ENCODE peak calls at places on chromosomes 7 and 10, in eight cellular contexts. M, K, O, G, Q, T, H and B are unnamed samples.
A peak's percentile ranks its signal among the peaks of the same experiment; 100 is the strongest.

GRCh38 chr7:27200761-27201230 is 905 bp upstream of the HOXA13 start:
- DNase-seq in M (no peak), K (no peak), O (no peak), G (no peak), Q (no peak), T (peak; percentile 20), H (no peak), B (no peak)

GRCh38 chr10:43249962-43250624 is 16.8 kb downstream of the RASGEF1A start:
- DNase-seq in M (no peak), K (no peak), O (peak; percentile 53), G (peak; percentile 10), Q (peak; percentile 32), T (peak; percentile 49), H (no peak), B (peak; percentile 78)

GRCh38 chr7:89731751-89732150 is 422.5 kb upstream of the STEAP1 start:
- DNase-seq in M (no peak), K (no peak), O (no peak), G (no peak), Q (no peak), T (no peak), H (no peak), B (no peak)

GRCh38 chr10:14605231-14605925 is 169.3 kb downstream of the FAM107B start:
- DNase-seq in M (no peak), K (peak; percentile 66), O (no peak), G (no peak), Q (no peak), T (peak; percentile 17), H (no peak), B (no peak)

GRCh38 chr7:151807876-151808275 is 69.0 kb downstream of the PRKAG2 start:
- DNase-seq in M (no peak), K (no peak), O (no peak), G (no peak), Q (peak; percentile 41), T (no peak), H (no peak), B (no peak)

GRCh38 chr7:13742719-13743640 is 246.5 kb downstream of the ETV1 start:
- DNase-seq in M (no peak), K (peak; percentile 73), O (no peak), G (no peak), Q (no peak), T (peak; percentile 27), H (peak; percentile 67), B (no peak)

GRCh38 chr10:6347391-6347951 is 144.7 kb downstream of the PFKFB3 start:
- DNase-seq in M (no peak), K (peak; percentile 44), O (no peak), G (no peak), Q (no peak), T (no peak), H (no peak), B (no peak)

GRCh38 chr7:19772858-19773337 is 519 bp downstream of the TMEM196 start:
- DNase-seq in M (no peak), K (peak; percentile 60), O (no peak), G (no peak), Q (no peak), T (peak; percentile 78), H (peak; percentile 84), B (no peak)

GRCh38 chr7:82204694-82205093 is 238.9 kb downstream of the CACNA2D1 start:
- DNase-seq in M (peak; percentile 98), K (peak; percentile 95), O (no peak), G (peak; percentile 37), Q (no peak), T (no peak), H (no peak), B (no peak)

GRCh38 chr7:128084896-128085608 is 53.8 kb upstream of the LRRC4 start:
- DNase-seq in M (no peak), K (peak; percentile 69), O (no peak), G (peak; percentile 63), Q (no peak), T (no peak), H (peak; percentile 41), B (no peak)

GRCh38 chr7:92404170-92404614 is 43.1 kb upstream of the GATAD1 start:
- DNase-seq in M (no peak), K (no peak), O (no peak), G (no peak), Q (no peak), T (no peak), H (no peak), B (no peak)

GRCh38 chr10:61888744-61889143 is 12.8 kb upstream of the ARID5B start:
- DNase-seq in M (no peak), K (peak; percentile 64), O (no peak), G (no peak), Q (no peak), T (no peak), H (no peak), B (no peak)

GRCh38 chr7:29989257-29989995 is at the start of gene SCRN1:
- DNase-seq in M (no peak), K (no peak), O (peak; percentile 75), G (peak; percentile 42), Q (peak; percentile 57), T (peak; percentile 63), H (peak; percentile 69), B (no peak)

GRCh38 chr10:62268027-62268398 is 631 bp downstream of the RTKN2 start:
- DNase-seq in M (no peak), K (no peak), O (no peak), G (no peak), Q (no peak), T (no peak), H (peak; percentile 19), B (no peak)

GRCh38 chr7:1724118-1724910 is 54.2 kb downstream of the ELFN1 start:
- DNase-seq in M (no peak), K (no peak), O (no peak), G (no peak), Q (no peak), T (no peak), H (no peak), B (no peak)

GRCh38 chr10:24920907-24921881 is 31.2 kb downstream of the PRTFDC1 start:
- DNase-seq in M (peak; percentile 16), K (peak; percentile 98), O (no peak), G (peak; percentile 32), Q (no peak), T (peak; percentile 31), H (no peak), B (no peak)

GRCh38 chr10:44680764-44681163 is 230.4 kb upstream of the TMEM72 start:
- DNase-seq in M (no peak), K (no peak), O (no peak), G (no peak), Q (no peak), T (no peak), H (no peak), B (no peak)

GRCh38 chr10:62610649-62611229 is 193.8 kb upstream of the ADO start:
- DNase-seq in M (no peak), K (peak; percentile 40), O (no peak), G (peak; percentile 33), Q (no peak), T (peak; percentile 84), H (peak; percentile 82), B (no peak)

GRCh38 chr10:128036011-128036615 is 90.1 kb downstream of the MKI67 start:
- DNase-seq in M (no peak), K (no peak), O (no peak), G (no peak), Q (no peak), T (no peak), H (no peak), B (no peak)

GRCh38 chr7:4189151-4189570 is 492.9 kb upstream of the FOXK1 start:
- DNase-seq in M (peak; percentile 58), K (peak; percentile 69), O (peak; percentile 97), G (peak; percentile 82), Q (peak; percentile 68), T (no peak), H (no peak), B (peak; percentile 94)

GRCh38 chr10:70528726-70529362 is 50.3 kb downstream of the PALD1 start:
- DNase-seq in M (no peak), K (peak; percentile 54), O (no peak), G (no peak), Q (no peak), T (peak; percentile 55), H (peak; percentile 58), B (no peak)

GRCh38 chr7:24477807-24478655 is 95.2 kb upstream of the PALS2 start:
- DNase-seq in M (no peak), K (peak; percentile 89), O (no peak), G (no peak), Q (no peak), T (peak; percentile 67), H (peak; percentile 30), B (no peak)
- H3K27ac ChIP-seq in M (peak overlapping the region; percentile 32), K (no peak overlapping the region), O (peak overlapping the region; percentile 65), G (peak overlapping the region; percentile 0), Q (no peak overlapping the region), T (no peak overlapping the region), H (no peak overlapping the region), B (peak overlapping the region; percentile 8)

DNA sequence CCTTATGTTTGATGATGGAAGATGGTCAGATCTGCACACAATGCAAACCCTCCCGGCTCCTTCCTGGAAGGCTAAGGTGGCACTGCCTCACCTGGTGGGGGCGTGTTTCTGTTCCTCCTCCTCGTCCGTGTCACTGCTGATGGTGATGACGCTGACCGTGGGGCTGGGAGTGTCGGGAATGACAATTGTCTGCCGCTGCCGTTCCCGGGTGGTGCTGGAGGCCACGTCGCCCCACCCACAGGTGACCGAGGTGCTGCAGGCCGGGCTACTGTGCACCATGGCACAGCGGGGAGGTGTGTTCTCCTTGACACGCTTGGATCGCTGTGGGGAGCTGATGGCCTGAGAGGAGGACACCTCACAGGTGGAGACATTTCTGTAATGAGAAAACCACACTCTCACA is 73.1 kb downstream of the CLEC2L start:
- DNase-seq in M (no peak), K (no peak), O (no peak), G (no peak), Q (no peak), T (no peak), H (no peak), B (peak; percentile 67)
- TF ChIP-seq CTCF in M (no peak), K (no peak), O (no peak), G (no peak), Q (no peak), T (no peak), H (no peak), B (no peak)

DNA sequence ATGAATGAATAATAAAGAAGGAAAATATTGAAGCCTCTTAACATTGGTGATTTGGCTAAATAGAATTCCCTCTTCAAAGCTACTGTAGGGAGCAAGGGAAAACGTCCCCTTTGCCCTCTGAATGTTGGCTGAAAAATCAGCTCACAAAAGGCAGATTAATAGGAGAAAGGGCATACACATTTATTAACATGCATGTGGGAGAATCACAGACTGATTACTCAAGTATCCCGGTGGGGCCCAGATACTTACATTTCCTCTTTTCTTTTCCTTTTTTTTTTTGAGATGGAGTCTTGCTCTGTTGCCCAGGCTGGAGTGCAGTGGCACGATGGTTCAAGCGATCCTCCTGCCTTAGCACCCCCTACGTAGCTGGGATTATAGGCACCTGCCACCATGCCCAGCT is 68.5 kb downstream of the HK1 start:
- DNase-seq in M (no peak), K (no peak), O (no peak), G (no peak), Q (no peak), T (no peak), H (no peak), B (no peak)
- H3K27ac ChIP-seq in M (peak overlapping the region; percentile 51), K (no peak overlapping the region), O (no peak overlapping the region), G (peak overlapping the region; percentile 59), Q (no peak overlapping the region), T (no peak overlapping the region), H (no peak overlapping the region), B (no peak overlapping the region)

DNA sequence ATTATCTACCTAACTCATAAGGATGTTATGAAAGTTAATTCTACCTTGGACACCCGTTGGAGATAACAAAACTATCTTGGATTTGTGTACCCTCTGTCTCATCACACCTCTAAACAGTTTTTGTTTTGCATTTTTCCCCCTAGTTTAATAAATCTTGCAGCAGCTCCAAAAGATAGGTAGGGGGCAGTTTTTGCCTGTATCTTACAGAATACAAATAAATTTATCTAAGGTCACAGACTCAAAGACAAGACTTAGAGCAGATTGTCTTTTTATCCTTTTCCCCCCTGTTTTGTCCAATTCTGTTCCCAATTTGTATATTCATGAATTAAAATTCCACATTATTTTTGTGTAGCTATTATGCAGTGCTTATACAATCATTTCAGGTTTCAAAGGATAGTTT is 5.0 kb upstream of the SORCS1 start:
- DNase-seq in M (no peak), K (no peak), O (no peak), G (no peak), Q (no peak), T (no peak), H (no peak), B (no peak)
- TF ChIP-seq CTCF in M (no peak), K (no peak), O (no peak), G (no peak), Q (no peak), T (no peak), H (no peak), B (no peak)